ENCODE peak calls at places on chromosomes 16 and 17, in six cellular contexts. Y is neural progenitor cell, J is A549, A is endothelial cell, C is Kasumi-1, P is T-cell. I is an unnamed sample.

GRCh38 chr16:23134274-23134673 is 15.0 kb downstream of the USP31 start:
- DNase-seq in Y (no peak), J (no peak), A (no peak), C (no peak), P (no peak), I (no peak)

GRCh38 chr16:49350265-49351103 is 23.1 kb upstream of the C16orf78 start:
- DNase-seq in Y (peak; percentile 73), J (peak; percentile 41), A (peak; percentile 80), C (peak; percentile 23), P (no peak), I (peak; percentile 89)

GRCh38 chr17:55587608-55588139 is 76.4 kb upstream of the SMIM36 start:
- DNase-seq in Y (no peak), J (no peak), A (no peak), C (no peak), P (no peak), I (no peak)

GRCh38 chr17:50863221-50863843 is 2.8 kb downstream of the TOB1 start:
- DNase-seq in Y (peak; percentile 69), J (peak; percentile 81), A (peak; percentile 63), C (peak; percentile 32), P (peak; percentile 16), I (peak; percentile 67)

GRCh38 chr17:83173997-83174858 is 94.8 kb downstream of the METRNL start:
- DNase-seq in Y (peak; percentile 62), J (peak; percentile 37), A (no peak), C (no peak), P (no peak), I (no peak)

GRCh38 chr16:14050297-14051027 is 20.7 kb upstream of the MRTFB start:
- DNase-seq in Y (peak; percentile 51), J (peak; percentile 85), A (peak; percentile 30), C (no peak), P (no peak), I (peak; percentile 55)

GRCh38 chr16:50282010-50282538 is 15.7 kb downstream of the ADCY7 start:
- DNase-seq in Y (no peak), J (no peak), A (no peak), C (peak; percentile 97), P (peak; percentile 65), I (no peak)

GRCh38 chr16:82016964-82017363 is 5.7 kb upstream of the SDR42E1 start:
- DNase-seq in Y (no peak), J (no peak), A (no peak), C (no peak), P (no peak), I (no peak)

GRCh38 chr16:57519796-57520360 is 16.5 kb downstream of the CCDC102A start:
- DNase-seq in Y (peak; percentile 86), J (peak; percentile 68), A (peak; percentile 90), C (peak; percentile 33), P (peak; percentile 78), I (peak; percentile 96)

GRCh38 chr17:42774066-42774750 is 959 bp downstream of the VPS25 start:
- DNase-seq in Y (no peak), J (no peak), A (no peak), C (no peak), P (no peak), I (no peak)

GRCh38 chr17:56779898-56780777 is 53.6 kb downstream of the C17orf67 start:
- DNase-seq in Y (peak; percentile 83), J (peak; percentile 77), A (peak; percentile 87), C (peak; percentile 99), P (peak; percentile 84), I (peak; percentile 89)